ENCODE peak calls at places on chromosomes 3 and 15, in six cellular contexts. U, N, J, D, R and E are unnamed samples.

GRCh38 chr15:90871097-90871715 is 2.8 kb downstream of the FURIN start:
- DNase-seq in J (peak), D (no peak), U (no peak), N (peak), R (peak), E (peak)

GRCh38 chr3:64238971-64239667 is 13.9 kb upstream of the PRICKLE2 start:
- DNase-seq in N (no peak), U (peak), R (peak), J (peak), D (peak), E (no peak)

GRCh38 chr15:76353903-76354302 is 17.3 kb downstream of the ISL2 start:
- DNase-seq in R (no peak), U (no peak), D (no peak), N (no peak), J (no peak), E (no peak)

GRCh38 chr3:56799251-56799882 is 2.4 kb downstream of the ARHGEF3 start:
- DNase-seq in N (no peak), U (no peak), J (no peak), D (peak), R (peak), E (peak)

GRCh38 chr15:68175527-68175926 is 29.6 kb downstream of the CALML4 start:
- DNase-seq in D (no peak), J (no peak), N (no peak), U (no peak), R (no peak), E (no peak)

GRCh38 chr3:39196671-39197446 is 4.5 kb upstream of the XIRP1 start:
- DNase-seq in J (no peak), D (no peak), N (no peak), U (peak), R (no peak), E (no peak)

GRCh38 chr3:77303943-77304778 is 264.3 kb downstream of the ROBO2 start:
- DNase-seq in J (no peak), R (peak), N (no peak), D (no peak), U (no peak), E (no peak)

GRCh38 chr3:48837163-48837562 is 10.5 kb downstream of the PRKAR2A start:
- DNase-seq in D (peak), U (no peak), R (no peak), J (no peak), N (no peak), E (no peak)

GRCh38 chr15:59169337-59169736 is 37.3 kb upstream of the LDHAL6B start:
- DNase-seq in D (no peak), N (no peak), J (no peak), R (no peak), U (no peak), E (no peak)

GRCh38 chr15:68552773-68553172 is 26.0 kb upstream of the CORO2B start:
- DNase-seq in D (no peak), N (no peak), J (no peak), U (no peak), R (no peak), E (no peak)

GRCh38 chr3:70342149-70342548 is 29.7 kb upstream of the MDFIC2 start:
- DNase-seq in U (no peak), N (no peak), R (no peak), D (no peak), J (no peak), E (no peak)

GRCh38 chr3:71228156-71228885 is 355.2 kb downstream of the FOXP1 start:
- DNase-seq in J (no peak), D (no peak), N (no peak), U (no peak), R (no peak), E (no peak)

GRCh38 chr15:30882861-30883433 is 20.8 kb upstream of the FAN1 start:
- DNase-seq in D (no peak), R (no peak), N (peak), J (no peak), U (no peak), E (no peak)

GRCh38 chr3:194824676-194825075 is 139.0 kb downstream of the FAM43A start:
- DNase-seq in D (no peak), J (no peak), N (no peak), U (no peak), R (peak), E (no peak)

GRCh38 chr3:161890147-161890625 is 393.6 kb downstream of the OTOL1 start:
- DNase-seq in U (no peak), R (no peak), N (no peak), J (no peak), D (peak), E (no peak)

GRCh38 chr3:50390523-50391177 is 31.3 kb upstream of the TMEM115 start:
- DNase-seq in J (peak), D (peak), N (no peak), U (peak), R (no peak), E (no peak)

GRCh38 chr3:73056365-73057150 is 4.9 kb upstream of the EBLN2 start:
- DNase-seq in U (no peak), J (no peak), N (no peak), R (no peak), D (no peak), E (peak)

GRCh38 chr15:39801641-39802309 is 19.1 kb upstream of the FSIP1 start:
- DNase-seq in R (peak), J (no peak), D (no peak), U (peak), N (no peak), E (peak)

GRCh38 chr3:45915518-45916231 is 27.6 kb upstream of the CXCR6 start:
- DNase-seq in J (no peak), R (no peak), D (peak), U (no peak), N (peak), E (peak)

GRCh38 chr3:175338775-175339535 is 479.8 kb downstream of the NAALADL2 start:
- DNase-seq in R (no peak), N (no peak), J (no peak), D (no peak), U (peak), E (no peak)

GRCh38 chr3:155989536-155989935 is 119.1 kb downstream of the GMPS start:
- DNase-seq in D (no peak), U (no peak), N (no peak), R (no peak), J (no peak), E (no peak)

GRCh38 chr3:140296796-140297352 is 361.9 kb downstream of the CLSTN2 start:
- DNase-seq in J (peak), N (no peak), U (no peak), R (no peak), D (no peak), E (no peak)

GRCh38 chr3:49882182-49882581 is 12.5 kb upstream of the CAMKV start:
- DNase-seq in R (no peak), J (peak), N (no peak), U (no peak), D (no peak), E (no peak)

GRCh38 chr3:53533486-53533885 is 39.1 kb downstream of the CACNA1D start:
- DNase-seq in U (no peak), D (no peak), N (no peak), R (no peak), J (no peak), E (no peak)

GRCh38 chr3:49351521-49352011 is 6.6 kb downstream of the GPX1 start:
- DNase-seq in R (no peak), N (no peak), D (peak), U (no peak), J (no peak), E (no peak)

DNA sequence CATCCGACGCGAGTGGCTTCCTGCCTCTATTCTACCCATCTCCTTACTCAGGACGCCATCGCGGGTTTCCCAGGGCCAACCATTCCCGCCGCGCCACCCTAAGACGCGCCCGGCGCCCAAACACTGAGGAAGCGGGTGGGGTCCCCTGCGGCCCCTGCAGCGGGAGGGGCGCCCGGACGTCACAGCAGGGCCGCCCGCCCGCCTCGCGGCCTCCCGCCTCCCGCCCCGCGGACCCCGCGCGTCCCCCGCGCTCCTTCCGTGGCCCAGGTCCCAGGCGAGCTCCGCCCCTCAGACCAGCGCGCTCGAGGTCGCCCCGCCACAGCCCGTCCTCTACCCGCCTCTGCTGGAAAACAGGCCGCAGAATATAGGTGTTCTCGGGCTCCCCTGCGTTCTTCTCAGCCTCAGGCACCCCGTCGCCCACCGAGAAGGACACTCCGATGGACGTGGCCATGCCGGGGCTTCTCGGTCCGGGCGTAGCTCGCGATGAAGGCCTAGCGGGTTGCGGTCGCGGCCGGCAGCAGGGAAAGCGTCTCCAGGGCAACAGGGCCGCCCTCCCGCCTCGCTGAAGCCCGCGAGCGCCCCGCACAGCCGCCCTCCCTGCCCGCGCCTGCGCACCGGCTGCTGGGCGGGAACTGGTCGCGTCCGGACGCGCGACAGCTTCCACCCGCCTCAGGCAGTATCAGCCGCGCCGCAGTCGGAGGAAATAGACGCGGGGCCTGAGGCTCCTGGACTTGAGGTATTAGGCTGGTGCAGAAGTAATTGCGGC is at the start of gene DYNLT2B:
- DNase-seq in U (peak), N (peak), R (peak), J (peak), D (peak), E (peak)
- TF ChIP-seq CTCF in U (no peak), N (no peak), R (no peak), J (no peak), D (no peak), E (no peak)

DNA sequence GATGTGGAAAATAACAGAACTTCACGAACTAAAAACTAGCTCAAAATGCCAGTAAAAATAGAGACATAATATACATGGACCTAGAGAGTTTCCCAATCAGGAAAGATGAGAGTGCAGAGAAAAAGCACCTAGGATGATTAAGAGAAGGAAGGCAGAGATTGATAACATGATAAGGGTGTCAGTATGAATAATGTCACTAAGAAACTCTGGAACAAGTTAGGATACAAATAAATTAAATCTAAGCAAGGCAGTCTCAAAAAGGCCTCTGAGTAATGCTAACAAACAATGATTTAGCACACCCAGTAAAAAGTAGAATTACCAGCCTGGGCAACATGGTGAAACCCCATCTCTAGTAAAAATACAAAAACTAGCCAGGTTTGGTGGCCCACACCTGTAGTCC is 304.7 kb upstream of the DPPA4 start:
- DNase-seq in U (no peak), N (no peak), D (no peak), R (no peak), J (no peak), E (no peak)
- TF ChIP-seq CTCF in U (no peak), N (no peak), D (no peak), R (no peak), J (no peak), E (no peak)

DNA sequence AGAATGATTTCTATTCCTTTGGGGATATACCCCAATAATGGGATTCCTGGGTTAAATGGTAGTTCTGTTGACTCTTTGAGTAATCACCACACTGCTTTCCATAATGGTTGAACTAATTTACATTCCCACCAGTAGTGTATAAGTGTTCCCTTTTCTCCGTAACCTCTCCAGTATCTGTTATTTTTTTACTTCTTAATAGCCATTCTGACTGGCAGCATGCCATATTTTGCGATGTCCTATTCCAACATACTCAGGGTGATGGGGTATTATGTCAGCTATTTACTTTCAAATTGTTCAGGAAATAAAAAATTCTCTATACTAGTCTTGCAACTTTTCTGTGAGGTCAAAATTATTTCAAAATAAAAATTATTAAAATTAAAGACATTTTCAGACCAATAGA is 9.1 kb upstream of the PARP14 start:
- DNase-seq in R (no peak), N (no peak), J (no peak), D (no peak), U (no peak), E (no peak)
- TF ChIP-seq CTCF in R (no peak), N (no peak), J (no peak), D (no peak), U (no peak), E (no peak)

GRCh38 chr3:101675709-101676218 is 1.2 kb downstream of the ZBTB11 start:
- DNase-seq in N (no peak), D (no peak), R (peak), J (peak), U (peak), E (no peak)

GRCh38 chr3:101676765-101677435 is at the start of gene ZBTB11:
- DNase-seq in D (peak), J (peak), U (peak), N (peak), R (peak), E (peak)

GRCh38 chr3:101674518-101674917 is 2.4 kb downstream of the ZBTB11 start:
- DNase-seq in N (no peak), D (no peak), U (no peak), J (no peak), R (no peak), E (no peak)

GRCh38 chr3:101677436-101678286 is 729 bp upstream of the ZBTB11 start:
- DNase-seq in U (peak), D (peak), J (peak), N (peak), R (no peak), E (no peak)

DNA sequence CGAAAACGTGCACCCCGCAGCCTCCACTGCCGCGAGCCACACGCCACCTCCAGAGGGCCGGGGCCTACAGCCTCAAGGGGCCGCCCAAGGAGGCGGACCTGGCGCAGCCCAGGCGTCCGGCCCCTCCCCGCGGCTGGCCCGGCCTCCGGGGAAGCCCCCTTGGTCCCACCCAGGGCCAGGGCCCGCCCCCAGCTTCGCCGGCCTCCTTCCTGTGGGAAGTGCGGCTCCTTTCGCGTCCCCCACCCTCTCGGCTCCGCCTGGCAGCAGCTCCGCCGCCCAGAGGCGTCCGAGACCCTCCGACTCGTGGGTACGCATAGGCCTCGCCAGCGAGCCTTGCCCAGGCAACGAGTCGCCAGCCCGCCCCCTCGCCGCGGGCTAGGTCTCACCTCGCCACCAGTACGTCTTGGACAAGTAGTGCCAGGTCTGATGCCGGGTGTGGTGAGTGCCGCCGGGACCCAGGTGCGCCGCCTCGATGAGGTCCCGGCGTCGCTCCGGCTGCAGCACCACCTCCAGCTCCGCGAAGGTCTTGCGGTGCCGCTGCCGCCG is 640 bp downstream of the ZBTB11 start:
- DNase-seq in U (peak), N (peak), D (peak), J (peak), R (peak), E (peak)
- TF ChIP-seq CTCF in U (no peak), N (no peak), D (no peak), J (no peak), R (no peak), E (peak)